ENCODE peak calls at places on chromosomes 16 and 17, in six cellular contexts. I is K562, H is A549, W is HepG2, T is upper lobe of left lung, C is GM12878. F is an unnamed sample.

GRCh38 chr17:77467513-77467912 is 326.7 kb downstream of the SEC14L1 start:
- ATAC-seq in I (no peak), H (no peak), W (no peak), T (no peak), C (no peak), F (no peak)

GRCh38 chr17:51807460-51807859 is 351.1 kb downstream of the CA10 start:
- ATAC-seq in I (no peak), H (no peak), W (no peak), T (no peak), C (no peak), F (no peak)

GRCh38 chr16:88784856-88785105 is 239 bp downstream of the PIEZO1 start:
- ATAC-seq in I (peak), H (peak), W (peak), T (peak), C (peak), F (peak)

GRCh38 chr17:41324180-41325075 is 8.9 kb upstream of the KRTAP17-1 start:
- ATAC-seq in I (peak), H (peak), W (peak), T (peak), C (no peak), F (no peak)

GRCh38 chr17:19570497-19571151 is 37.0 kb downstream of the SLC47A1 start:
- ATAC-seq in I (no peak), H (no peak), W (no peak), T (no peak), C (no peak), F (no peak)

GRCh38 chr16:75402174-75402820 is 31.0 kb downstream of the CFDP1 start:
- ATAC-seq in I (no peak), H (no peak), W (no peak), T (no peak), C (no peak), F (peak)

GRCh38 chr17:65048441-65048840 is 8.1 kb downstream of the GNA13 start:
- ATAC-seq in I (no peak), H (no peak), W (no peak), T (no peak), C (no peak), F (no peak)

GRCh38 chr16:27286446-27286845 is 17.9 kb upstream of the NSMCE1 start:
- ATAC-seq in I (no peak), H (peak), W (peak), T (peak), C (no peak), F (peak)

GRCh38 chr17:81608082-81608481 is 28.8 kb downstream of the NPLOC4 start:
- ATAC-seq in I (no peak), H (no peak), W (no peak), T (no peak), C (no peak), F (no peak)

GRCh38 chr16:75014318-75014717 is 15.5 kb downstream of the ZNRF1 start:
- ATAC-seq in I (no peak), H (no peak), W (no peak), T (no peak), C (no peak), F (no peak)

GRCh38 chr17:77675411-77675810 is 283.1 kb upstream of the TNRC6C start:
- ATAC-seq in I (no peak), H (no peak), W (no peak), T (no peak), C (no peak), F (no peak)

GRCh38 chr17:74271902-74272563 is 2.0 kb upstream of the DNAI2 start:
- ATAC-seq in I (no peak), H (no peak), W (no peak), T (no peak), C (no peak), F (no peak)

DNA sequence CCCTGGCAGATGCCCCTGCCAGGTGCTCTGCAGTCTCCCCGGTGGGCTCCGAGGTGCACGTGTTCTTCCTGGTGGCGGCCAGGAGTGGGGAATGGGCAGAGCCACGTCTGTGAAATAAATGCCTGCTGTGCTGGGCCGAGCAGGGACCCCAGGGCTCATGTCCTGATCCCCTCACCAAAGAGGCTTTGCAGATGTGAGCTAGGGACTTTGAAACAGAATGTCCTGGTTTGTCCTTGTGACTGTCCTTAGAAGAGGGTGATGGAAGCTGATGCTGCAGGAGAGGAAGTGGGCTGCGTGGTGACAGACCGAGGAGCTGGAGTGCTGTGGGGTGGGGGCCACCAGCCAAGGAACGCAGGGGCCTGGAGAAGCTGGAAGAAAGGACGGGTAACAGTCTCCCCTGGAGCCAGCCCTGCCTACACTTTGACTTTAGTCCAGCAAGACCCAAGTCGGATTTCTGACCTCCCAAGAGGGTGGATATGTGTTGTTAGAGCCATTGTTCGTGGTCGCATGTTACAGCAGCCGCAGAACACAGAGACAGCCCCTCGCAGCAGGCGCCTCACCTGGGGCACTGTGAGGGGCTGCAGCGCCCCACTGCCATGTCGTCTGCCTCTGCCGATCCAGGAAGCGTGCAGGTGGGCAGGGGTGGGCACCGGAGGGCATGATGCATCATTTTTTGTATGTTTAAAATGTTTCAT is 217.9 kb upstream of the CIBAR2 start:
- ATAC-seq in I (peak), H (peak), W (peak), T (no peak), C (no peak), F (no peak)
- H3K27ac ChIP-seq in I (peak), H (no peak), W (no peak), T (no peak), C (no peak), F (no peak)

GRCh38 chr16:23570992-23571632 is 13.6 kb downstream of the UBFD1 start:
- ATAC-seq in I (no peak), H (no peak), W (no peak), T (no peak), C (peak), F (no peak)
- TF ChIP-seq EP300 in I (no peak), H (no peak), W (no peak), T (no peak), C (no peak), F (no peak)

DNA sequence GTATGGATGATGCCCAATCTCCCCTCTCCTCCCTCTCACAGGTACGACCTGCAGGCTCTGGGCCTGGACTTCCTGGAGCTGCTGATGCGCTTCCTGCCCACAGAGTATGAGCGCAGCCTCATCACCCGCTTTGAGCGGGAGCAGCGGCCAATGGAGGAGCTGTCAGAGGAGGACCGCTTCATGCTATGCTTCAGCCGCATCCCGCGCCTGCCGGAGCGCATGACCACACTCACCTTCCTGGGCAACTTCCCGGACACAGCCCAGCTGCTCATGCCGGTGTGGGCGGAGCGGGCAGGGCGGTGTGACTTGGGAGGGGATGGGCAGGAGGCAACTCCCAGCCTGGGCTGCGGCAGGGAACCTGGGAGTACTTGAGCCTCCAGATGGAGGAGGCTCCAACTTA is 18.1 kb downstream of the SPATA32 start:
- ATAC-seq in I (no peak), H (no peak), W (no peak), T (no peak), C (no peak), F (no peak)
- H3K27ac ChIP-seq in I (no peak), H (no peak), W (no peak), T (no peak), C (no peak), F (no peak)

GRCh38 chr16:1705688-1706385 is at the start of gene MAPK8IP3:
- ATAC-seq in I (peak), H (peak), W (peak), T (peak), C (peak), F (peak)
- TF ChIP-seq EP300 in I (no peak), H (no peak), W (peak), T (no peak), C (no peak), F (no peak)

F was measured in gastroesophageal sphincter.